ENCODE peak calls at places on chromosomes 7 and 10, in seven cellular contexts. K is A549, P is GM13977, T is psoas muscle, Z is left lung, C is nephron progenitor cell, O is mammary epithelial cell. M is an unnamed sample.
A peak's percentile ranks its signal among the peaks of the same experiment; 100 is the strongest.

GRCh38 chr7:6262206-6262605 is 10.2 kb downstream of the CYTH3 start:
- DNase-seq in O (no peak), K (no peak), Z (no peak), T (no peak), C (no peak), P (no peak), M (no peak)

GRCh38 chr10:75062191-75062849 is 49.1 kb upstream of the SAMD8 start:
- DNase-seq in O (no peak), C (no peak), Z (no peak), P (no peak), K (no peak), T (peak; percentile 52), M (no peak)

GRCh38 chr10:124615259-124615658 is 128.9 kb downstream of the FAM53B start:
- DNase-seq in Z (no peak), C (no peak), K (no peak), P (no peak), O (no peak), T (no peak), M (no peak)

GRCh38 chr10:114412907-114413386 is 8.6 kb upstream of the AFAP1L2 start:
- DNase-seq in K (peak; percentile 44), Z (no peak), T (peak; percentile 30), O (peak; percentile 60), P (no peak), C (no peak), M (no peak)

GRCh38 chr10:95431900-95432342 is 129.2 kb downstream of the SORBS1 start:
- DNase-seq in Z (no peak), C (no peak), K (no peak), O (peak; percentile 21), P (peak; percentile 48), T (no peak), M (no peak)

GRCh38 chr10:115947104-115947503 is 325.9 kb downstream of the GFRA1 start:
- DNase-seq in T (no peak), O (no peak), P (no peak), C (no peak), K (peak; percentile 11), Z (no peak), M (no peak)

GRCh38 chr7:18425227-18425626 is 70.3 kb upstream of the HDAC9 start:
- DNase-seq in Z (no peak), T (no peak), O (no peak), C (no peak), K (no peak), P (no peak), M (no peak)

GRCh38 chr7:875476-876076 is 778 bp upstream of the GET4 start:
- DNase-seq in Z (peak; percentile 83), T (no peak), O (no peak), P (no peak), K (no peak), C (peak; percentile 24), M (no peak)

GRCh38 chr7:69967152-69967591 is 368.9 kb downstream of the AUTS2 start:
- DNase-seq in Z (no peak), C (peak; percentile 17), O (no peak), P (no peak), T (no peak), K (no peak), M (no peak)

GRCh38 chr7:46432666-46433065 is 511.6 kb upstream of the IGFBP3 start:
- DNase-seq in O (peak; percentile 91), P (no peak), K (peak; percentile 87), T (no peak), Z (no peak), C (no peak), M (no peak)

GRCh38 chr10:6059506-6059905 is 2.7 kb downstream of the IL2RA start:
- DNase-seq in Z (no peak), K (no peak), O (no peak), T (no peak), C (no peak), P (no peak), M (no peak)

GRCh38 chr10:6239213-6239991 is 36.7 kb downstream of the PFKFB3 start:
- DNase-seq in T (peak; percentile 29), Z (no peak), C (no peak), P (peak; percentile 40), O (peak; percentile 98), K (peak; percentile 98), M (peak; percentile 30)

GRCh38 chr10:58746470-58747185 is 234.0 kb downstream of the BICC1 start:
- DNase-seq in Z (no peak), O (no peak), C (peak; percentile 5), P (no peak), T (no peak), K (no peak), M (no peak)

GRCh38 chr7:39758234-39758970 is 135.0 kb downstream of the RALA start:
- DNase-seq in P (no peak), K (no peak), T (no peak), Z (no peak), C (no peak), O (peak; percentile 35), M (no peak)

GRCh38 chr10:104906112-104906511 is 265.0 kb downstream of the SORCS3 start:
- DNase-seq in C (no peak), P (no peak), K (no peak), Z (no peak), O (no peak), T (no peak), M (no peak)

GRCh38 chr10:117681104-117681503 is 138.6 kb downstream of the EMX2 start:
- DNase-seq in T (no peak), K (no peak), Z (no peak), O (no peak), P (no peak), C (no peak), M (no peak)

GRCh38 chr7:6181136-6181535 is 91.3 kb downstream of the CYTH3 start:
- DNase-seq in P (no peak), Z (no peak), K (no peak), C (no peak), O (no peak), T (no peak), M (no peak)

GRCh38 chr7:92747041-92747835 is 89.1 kb downstream of the CDK6 start:
- DNase-seq in O (peak; percentile 86), P (no peak), T (no peak), C (no peak), K (no peak), Z (no peak), M (no peak)

GRCh38 chr7:81081626-81082025 is 162.8 kb upstream of the SEMA3C start:
- DNase-seq in Z (no peak), O (no peak), P (no peak), K (no peak), T (no peak), C (no peak), M (no peak)

GRCh38 chr7:22210355-22210754 is 146.6 kb downstream of the RAPGEF5 start:
- DNase-seq in Z (no peak), K (no peak), P (no peak), O (peak; percentile 23), T (no peak), C (no peak), M (no peak)

GRCh38 chr10:132669208-132669861 is 116.6 kb downstream of the NKX6-2 start:
- DNase-seq in T (no peak), C (no peak), K (no peak), O (no peak), P (no peak), Z (peak; percentile 64), M (peak; percentile 73)

GRCh38 chr7:142790056-142790455 is 19.3 kb downstream of the PRSS2 start:
- DNase-seq in O (no peak), K (no peak), Z (no peak), C (no peak), T (no peak), P (no peak), M (no peak)

GRCh38 chr7:1651031-1651446 is 19.0 kb upstream of the ELFN1 start:
- DNase-seq in P (no peak), O (no peak), C (no peak), Z (no peak), T (no peak), K (no peak), M (peak; percentile 78)

GRCh38 chr10:84783386-84783785 is 455.0 kb downstream of the CCSER2 start:
- DNase-seq in Z (no peak), O (peak; percentile 24), T (no peak), K (peak; percentile 40), P (peak; percentile 45), C (peak; percentile 44), M (no peak)
- TF ChIP-seq CTCF in Z (peak; percentile 41), O (peak; percentile 90), T (no peak), K (peak; percentile 49), P (peak; percentile 62), C (peak; percentile 75), M (peak; percentile 90)

GRCh38 chr10:106189254-106189653 is 975.3 kb downstream of the SORCS1 start:
- DNase-seq in C (peak; percentile 40), K (peak; percentile 33), P (peak; percentile 23), O (no peak), T (no peak), Z (no peak), M (no peak)
- TF ChIP-seq CTCF in C (peak; percentile 66), K (peak; percentile 13), P (peak; percentile 52), O (peak; percentile 67), T (no peak), Z (no peak), M (peak; percentile 58)

GRCh38 chr7:135509839-135510602 is at the start of gene CNOT4:
- DNase-seq in O (peak; percentile 96), P (peak; percentile 92), T (peak; percentile 97), K (peak; percentile 97), Z (peak; percentile 98), C (peak; percentile 96), M (peak; percentile 99)

GRCh38 chr7:135510603-135511183 is 791 bp upstream of the CNOT4 start:
- DNase-seq in O (no peak), C (no peak), Z (no peak), T (no peak), P (peak; percentile 14), K (peak; percentile 57), M (no peak)

GRCh38 chr7:135514856-135515255 is 5.0 kb upstream of the CNOT4 start:
- DNase-seq in O (no peak), P (no peak), T (no peak), Z (no peak), K (no peak), C (no peak), M (no peak)

GRCh38 chr7:135509589-135509838 is 388 bp downstream of the CNOT4 start:
- DNase-seq in C (no peak), P (no peak), K (no peak), O (no peak), Z (no peak), T (no peak), M (no peak)

GRCh38 chr7:135512135-135512887 is 2.4 kb upstream of the CNOT4 start:
- DNase-seq in C (no peak), O (peak; percentile 53), Z (no peak), K (peak; percentile 90), P (peak; percentile 68), T (no peak), M (no peak)
- TF ChIP-seq CTCF in C (peak; percentile 60), O (peak; percentile 63), Z (peak; percentile 46), K (peak; percentile 76), P (peak; percentile 64), T (peak; percentile 52), M (peak; percentile 80)

GRCh38 chr7:155069992-155070827 is at the start of gene HTR5A:
- DNase-seq in K (peak; percentile 75), C (peak; percentile 99), P (peak; percentile 93), Z (peak; percentile 91), O (peak; percentile 77), T (peak; percentile 78), M (peak; percentile 95)
- TF ChIP-seq CTCF in K (no peak), C (no peak), P (no peak), Z (no peak), O (no peak), T (no peak), M (peak; percentile 24)